ENCODE peak calls at places on chromosomes 3 and 15, in ten cellular contexts. W is neural progenitor cell; U is CD4-positive, alpha-beta T cell; V is mammary epithelial cell; K is tibial artery; F is CD4-positive, alpha-beta memory T cell; P is GM23248; G is body of pancreas; C is CD8-positive, alpha-beta memory T cell; B is SJSA1. Y is an unnamed sample.

GRCh38 chr15:45254405-45255293 is 2.6 kb downstream of the SLC28A2 start:
- DNase-seq in P (peak; percentile 50), B (no peak), W (no peak), F (no peak), V (peak; percentile 66), G (peak; percentile 14), C (no peak), K (no peak), U (no peak), Y (no peak)

GRCh38 chr15:83613716-83614115 is 40.2 kb upstream of the ADAMTSL3 start:
- DNase-seq in G (peak; percentile 35), P (no peak), C (no peak), K (no peak), W (no peak), V (no peak), F (no peak), B (no peak), U (no peak), Y (no peak)

GRCh38 chr15:27671794-27672438 is 427.2 kb downstream of the OCA2 start:
- DNase-seq in P (no peak), C (no peak), V (no peak), B (no peak), F (no peak), K (no peak), U (no peak), G (no peak), W (peak; percentile 13), Y (no peak)

GRCh38 chr3:190088890-190089289 is 31.8 kb downstream of the P3H2 start:
- DNase-seq in P (peak; percentile 28), K (no peak), V (peak; percentile 28), G (no peak), F (no peak), W (no peak), C (no peak), U (no peak), B (no peak), Y (no peak)

GRCh38 chr3:48256557-48256956 is 15.7 kb downstream of the ZNF589 start:
- DNase-seq in C (no peak), P (no peak), G (no peak), B (no peak), W (no peak), F (no peak), V (no peak), K (no peak), U (no peak), Y (no peak)

GRCh38 chr15:50883903-50884302 is 24.6 kb upstream of the AP4E1 start:
- DNase-seq in B (peak; percentile 61), K (no peak), W (no peak), V (peak; percentile 74), F (no peak), U (no peak), P (peak; percentile 50), G (no peak), C (no peak), Y (peak; percentile 47)

GRCh38 chr3:167813169-167814123 is 77.9 kb downstream of the SERPINI1 start:
- DNase-seq in G (no peak), U (no peak), C (no peak), K (no peak), F (no peak), W (no peak), B (no peak), P (peak; percentile 17), V (no peak), Y (no peak)

GRCh38 chr15:88072598-88073385 is 183.7 kb downstream of the NTRK3 start:
- DNase-seq in C (no peak), K (no peak), P (no peak), V (no peak), W (no peak), F (no peak), U (no peak), B (no peak), G (no peak), Y (no peak)

GRCh38 chr15:84847382-84847781 is 30.2 kb downstream of the ALPK3 start:
- DNase-seq in V (no peak), W (no peak), U (no peak), G (no peak), P (no peak), C (no peak), B (no peak), K (no peak), F (no peak), Y (no peak)

GRCh38 chr15:88334436-88334835 is 77.9 kb upstream of the NTRK3 start:
- DNase-seq in C (no peak), K (no peak), P (peak; percentile 80), W (no peak), B (no peak), V (peak; percentile 4), U (no peak), G (no peak), F (no peak), Y (no peak)

GRCh38 chr3:134387293-134387692 is 13.0 kb upstream of the AMOTL2 start:
- DNase-seq in B (no peak), P (no peak), G (no peak), C (no peak), W (no peak), K (no peak), F (no peak), V (no peak), U (no peak), Y (no peak)

GRCh38 chr3:156655819-156656566 is 18.4 kb upstream of the TIPARP start:
- DNase-seq in G (no peak), K (no peak), C (no peak), V (no peak), W (no peak), P (no peak), F (no peak), B (no peak), U (no peak), Y (no peak)

GRCh38 chr3:86948840-86949239 is 42.1 kb downstream of the VGLL3 start:
- DNase-seq in K (no peak), F (no peak), W (no peak), V (peak; percentile 88), B (no peak), P (peak; percentile 89), G (no peak), U (no peak), C (no peak), Y (no peak)

GRCh38 chr3:119035014-119035346 is 334 bp upstream of the IGSF11 start:
- DNase-seq in K (no peak), F (no peak), G (no peak), P (no peak), C (no peak), V (no peak), B (no peak), U (no peak), W (no peak), Y (no peak)

GRCh38 chr3:119033393-119034255 is 1.0 kb downstream of the IGSF11 start:
- DNase-seq in F (no peak), V (no peak), W (no peak), C (no peak), K (no peak), P (no peak), U (no peak), G (no peak), B (no peak), Y (no peak)

DNA sequence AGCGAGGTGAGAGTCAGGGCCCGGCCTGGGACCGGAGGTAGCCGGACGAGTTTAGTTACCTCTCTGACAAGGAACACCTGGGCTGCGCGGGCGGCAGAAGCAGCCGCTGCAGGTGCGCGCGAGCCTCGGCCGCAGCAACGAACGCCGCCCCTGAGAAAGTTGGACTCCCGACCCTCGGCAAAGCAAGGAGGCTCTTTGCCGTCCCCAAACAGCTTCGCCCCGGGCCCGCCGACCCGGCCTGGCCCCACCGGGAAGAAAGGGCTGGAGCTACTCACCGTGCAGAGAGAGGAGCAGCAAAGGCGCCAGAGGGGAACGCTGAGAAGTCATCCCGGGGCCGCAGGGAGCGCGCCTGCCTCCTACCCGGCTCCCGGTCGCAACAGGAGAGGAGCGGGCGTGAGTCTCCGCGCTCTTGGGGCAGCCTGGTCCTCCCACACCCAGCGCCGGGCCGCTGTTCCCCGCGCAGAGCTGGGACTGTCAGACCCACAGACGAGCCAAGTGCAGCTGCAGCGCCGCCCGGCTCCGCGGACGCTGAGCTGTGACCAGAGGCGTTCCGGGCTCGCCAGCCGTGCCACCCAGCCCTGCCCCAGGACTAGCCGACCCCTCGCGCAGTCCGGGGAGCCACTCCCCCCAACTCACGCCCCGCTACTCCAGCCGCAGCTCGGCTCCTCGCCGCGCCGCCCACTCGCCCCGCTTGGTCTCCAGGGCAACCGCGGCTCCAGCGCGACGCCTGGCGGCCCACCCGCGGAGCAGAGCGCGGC is at the start of gene IGSF11:
- DNase-seq in W (peak; percentile 92), F (peak; percentile 68), C (peak; percentile 57), B (peak; percentile 62), V (peak; percentile 40), P (peak; percentile 71), G (peak; percentile 84), K (peak; percentile 19), U (peak; percentile 42), Y (peak; percentile 40)
- H3K27ac ChIP-seq in W (no peak within 1 kb of the TSS), F (no peak within 1 kb of the TSS), C (no peak within 1 kb of the TSS), B (no peak within 1 kb of the TSS), V (no peak within 1 kb of the TSS), P (no peak within 1 kb of the TSS), G (peak within 1 kb of the TSS; percentile 81), K (no peak within 1 kb of the TSS), U (no peak within 1 kb of the TSS), Y (no peak within 1 kb of the TSS)

GRCh38 chr15:82043726-82044372 is 2.0 kb downstream of the MEX3B start:
- DNase-seq in K (no peak), V (no peak), W (peak; percentile 54), B (no peak), P (peak; percentile 75), F (no peak), C (no peak), U (no peak), G (no peak), Y (no peak)
- H3K27me3 ChIP-seq in K (no peaks in the 10 kb centered on the region), V (no peaks in the 10 kb centered on the region), W (peaks cover 9% of the 10 kb centered on the region), B (no peaks in the 10 kb centered on the region), P (peaks cover 10% of the 10 kb centered on the region), F (no peaks in the 10 kb centered on the region), C (no peaks in the 10 kb centered on the region), U (peaks cover 4% of the 10 kb centered on the region), G (peaks cover 9% of the 10 kb centered on the region), Y (peaks cover 6% of the 10 kb centered on the region)

DNA sequence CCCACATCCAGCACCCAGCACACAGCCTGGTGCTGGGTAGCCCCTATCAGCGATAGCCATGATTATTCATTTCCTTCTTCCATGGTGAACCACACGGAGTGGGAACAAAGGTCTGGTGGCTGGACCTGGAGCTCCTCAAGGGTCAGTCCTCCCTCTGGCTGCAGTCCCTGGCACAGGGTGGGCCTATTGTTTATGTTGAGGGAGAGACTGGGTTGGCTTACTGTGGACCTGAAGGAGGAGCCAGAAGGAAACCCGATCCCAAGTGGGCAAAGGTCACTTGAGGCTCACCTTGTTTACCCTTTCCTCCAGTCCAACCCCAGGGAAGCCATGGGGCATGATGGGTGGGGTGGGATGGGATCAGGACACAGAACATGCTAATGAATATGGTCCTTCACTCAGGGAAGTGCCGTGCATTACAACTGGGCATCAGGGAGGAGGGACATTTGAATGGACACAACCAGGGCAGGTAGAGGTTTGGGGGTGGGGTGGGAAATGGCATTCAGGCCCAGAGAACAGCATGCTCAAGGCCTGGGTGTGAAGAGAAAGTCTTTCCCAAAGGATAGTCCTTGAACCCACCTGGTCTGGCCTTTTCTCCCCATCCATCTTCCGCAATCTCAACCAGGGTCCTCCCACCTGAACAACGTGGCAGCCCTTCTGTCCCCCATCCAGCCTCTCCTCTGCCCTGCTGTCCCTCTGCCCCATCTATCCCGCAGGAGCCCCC is 1.4 kb upstream of the PRKCD start:
- DNase-seq in V (no peak), U (no peak), C (no peak), F (no peak), W (peak; percentile 62), B (no peak), K (no peak), P (no peak), G (peak; percentile 95), Y (no peak)
- H3K27ac ChIP-seq in V (no peak overlapping the region), U (no peak overlapping the region), C (no peak overlapping the region), F (peak overlapping the region; percentile 68), W (no peak overlapping the region), B (no peak overlapping the region), K (no peak overlapping the region), P (no peak overlapping the region), G (peak overlapping the region; percentile 94), Y (no peak overlapping the region)

GRCh38 chr3:71723452-71724170 is 1.6 kb downstream of the EIF4E3 start:
- DNase-seq in W (no peak), F (peak; percentile 68), V (no peak), K (no peak), P (no peak), U (peak; percentile 40), C (peak; percentile 64), B (no peak), G (no peak), Y (peak; percentile 92)
- H3K27me3 ChIP-seq in W (peaks cover 42% of the 10 kb centered on the region), F (no peaks in the 10 kb centered on the region), V (no peaks in the 10 kb centered on the region), K (no peaks in the 10 kb centered on the region), P (peaks cover 21% of the 10 kb centered on the region), U (no peaks in the 10 kb centered on the region), C (no peaks in the 10 kb centered on the region), B (no peaks in the 10 kb centered on the region), G (no peaks in the 10 kb centered on the region), Y (no peaks in the 10 kb centered on the region)